ENCODE peak calls at places on chromosomes 11 and 22, in six cellular contexts. R, M, A, V, B and Y are unnamed samples.

GRCh38 chr11:132187814-132188213 is 817.4 kb downstream of the NTM start:
- DNase-seq in R (peak; percentile 75), M (no peak), A (peak; percentile 2), V (no peak), B (no peak), Y (peak; percentile 9)

GRCh38 chr11:59214141-59214893 is 1.6 kb upstream of the MPEG1 start:
- DNase-seq in R (no peak), M (no peak), A (no peak), V (no peak), B (no peak), Y (no peak)

GRCh38 chr11:68658097-68658496 is 26.2 kb upstream of the GAL start:
- DNase-seq in R (no peak), M (no peak), A (peak; percentile 32), V (no peak), B (no peak), Y (no peak)

GRCh38 chr11:44565746-44566558 is 489 bp downstream of the CD82 start:
- DNase-seq in R (no peak), M (no peak), A (no peak), V (no peak), B (no peak), Y (no peak)

GRCh38 chr11:69464621-69464960 is 16.9 kb upstream of the LINC01488 start:
- DNase-seq in R (no peak), M (no peak), A (no peak), V (no peak), B (no peak), Y (no peak)

GRCh38 chr22:41576877-41577276 is 12.8 kb downstream of the PMM1 start:
- DNase-seq in R (peak; percentile 52), M (peak; percentile 46), A (peak; percentile 48), V (peak; percentile 63), B (no peak), Y (no peak)

GRCh38 chr11:121194731-121195596 is 93.9 kb downstream of the TECTA start:
- DNase-seq in R (peak; percentile 64), M (no peak), A (peak; percentile 77), V (peak; percentile 29), B (peak; percentile 61), Y (no peak)

GRCh38 chr11:6326303-6326702 is 6.0 kb upstream of the CAVIN3 start:
- DNase-seq in R (no peak), M (no peak), A (no peak), V (no peak), B (no peak), Y (no peak)

GRCh38 chr11:36372101-36372767 is 76.1 kb downstream of the PRR5L start:
- DNase-seq in R (peak; percentile 81), M (peak; percentile 21), A (peak; percentile 96), V (peak; percentile 20), B (no peak), Y (no peak)

GRCh38 chr11:64536396-64536935 is 54.6 kb upstream of the SLC22A12 start:
- DNase-seq in R (peak; percentile 15), M (no peak), A (no peak), V (no peak), B (no peak), Y (peak; percentile 7)

GRCh38 chr11:96906521-96906920 is 516.7 kb downstream of the JRKL start:
- DNase-seq in R (no peak), M (no peak), A (no peak), V (no peak), B (no peak), Y (no peak)

GRCh38 chr11:33935466-33935865 is 43.6 kb upstream of the LMO2 start:
- DNase-seq in R (no peak), M (no peak), A (no peak), V (no peak), B (no peak), Y (no peak)

GRCh38 chr22:35620624-35621245 is 3.6 kb upstream of the MB start:
- DNase-seq in R (peak; percentile 36), M (no peak), A (peak; percentile 19), V (no peak), B (no peak), Y (no peak)

GRCh38 chr11:11979487-11980117 is 28.8 kb downstream of the DKK3 start:
- DNase-seq in R (peak; percentile 81), M (no peak), A (peak; percentile 67), V (peak; percentile 38), B (no peak), Y (peak; percentile 68)

GRCh38 chr11:84390441-84391078 is 1104.4 kb upstream of the CCDC90B start:
- DNase-seq in R (no peak), M (no peak), A (no peak), V (peak; percentile 13), B (no peak), Y (no peak)

DNA sequence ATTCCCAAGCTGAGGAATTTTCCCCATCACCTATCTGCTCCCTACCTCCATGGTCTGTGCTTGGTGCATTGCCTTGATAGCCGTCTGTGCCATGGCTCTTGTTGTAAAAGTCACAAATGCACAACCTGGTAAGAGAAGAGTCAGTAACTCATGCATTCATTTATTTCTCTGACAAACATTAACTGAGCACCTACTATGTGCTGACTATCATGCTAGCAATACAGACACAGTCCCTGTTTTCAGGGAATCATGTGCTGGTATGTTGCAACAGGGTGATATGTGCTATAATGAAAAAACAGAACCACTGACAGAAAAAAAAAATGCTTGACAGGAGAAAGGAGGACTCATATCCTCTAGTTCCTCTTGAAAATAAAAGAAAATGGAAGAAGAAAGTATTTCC is 34.5 kb upstream of the RAPSN start:
- DNase-seq in R (no peak), M (no peak), A (no peak), V (no peak), B (no peak), Y (no peak)
- H3K27me3 ChIP-seq in R (no peaks in the 10 kb centered on the region), M (no peaks in the 10 kb centered on the region), A (no peaks in the 10 kb centered on the region), V (no peaks in the 10 kb centered on the region), B (no peaks in the 10 kb centered on the region), Y (no peaks in the 10 kb centered on the region)

GRCh38 chr11:78460468-78460867 is 42.8 kb upstream of the GAB2 start:
- DNase-seq in R (peak; percentile 71), M (no peak), A (peak; percentile 1), V (no peak), B (no peak), Y (no peak)
- H3K4me3 ChIP-seq in R (no peak overlapping the region), M (no peak overlapping the region), A (no peak overlapping the region), V (no peak overlapping the region), B (no peak overlapping the region), Y (no peak overlapping the region)

GRCh38 chr11:15208570-15209222 is 94.0 kb downstream of the INSC start:
- DNase-seq in R (peak; percentile 53), M (peak; percentile 64), A (peak; percentile 73), V (peak; percentile 41), B (peak; percentile 72), Y (no peak)
- TF ChIP-seq CTCF in R (peak; percentile 95), M (peak; percentile 95), A (peak; percentile 87), V (peak; percentile 84), B (peak; percentile 84), Y (peak; percentile 90)

DNA sequence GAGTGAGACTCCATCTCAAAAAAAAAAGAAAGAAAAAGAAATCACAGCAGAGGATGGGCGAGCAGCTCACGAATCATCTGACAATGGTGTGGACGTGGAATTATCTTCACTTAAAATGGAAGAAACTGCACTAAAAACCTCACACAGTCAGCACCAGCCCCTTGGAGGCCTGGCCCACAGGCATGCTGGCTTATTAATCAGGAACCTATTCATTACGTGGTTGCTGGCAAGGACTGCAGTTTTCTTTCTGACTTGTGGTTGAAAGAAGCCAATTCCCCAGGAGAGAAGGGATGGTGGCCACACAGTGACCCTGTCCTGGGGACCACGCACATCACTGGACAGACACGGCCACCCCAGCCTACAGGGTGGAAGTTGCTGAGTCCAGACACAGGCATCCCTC is 401.1 kb downstream of the CTTN start:
- DNase-seq in R (peak; percentile 63), M (no peak), A (peak; percentile 17), V (no peak), B (no peak), Y (no peak)
- H3K27me3 ChIP-seq in R (no peaks in the 10 kb centered on the region), M (peaks cover 6% of the 10 kb centered on the region), A (no peaks in the 10 kb centered on the region), V (no peaks in the 10 kb centered on the region), B (no peaks in the 10 kb centered on the region), Y (no peaks in the 10 kb centered on the region)

GRCh38 chr11:91851908-91852307 is 372.7 kb upstream of the FAT3 start:
- DNase-seq in R (no peak), M (no peak), A (no peak), V (no peak), B (no peak), Y (no peak)

GRCh38 chr11:91850533-91851305 is 373.9 kb upstream of the FAT3 start:
- DNase-seq in R (no peak), M (no peak), A (no peak), V (no peak), B (no peak), Y (no peak)

GRCh38 chr11:91846002-91846401 is 378.6 kb upstream of the FAT3 start:
- DNase-seq in R (no peak), M (no peak), A (no peak), V (no peak), B (no peak), Y (no peak)

DNA sequence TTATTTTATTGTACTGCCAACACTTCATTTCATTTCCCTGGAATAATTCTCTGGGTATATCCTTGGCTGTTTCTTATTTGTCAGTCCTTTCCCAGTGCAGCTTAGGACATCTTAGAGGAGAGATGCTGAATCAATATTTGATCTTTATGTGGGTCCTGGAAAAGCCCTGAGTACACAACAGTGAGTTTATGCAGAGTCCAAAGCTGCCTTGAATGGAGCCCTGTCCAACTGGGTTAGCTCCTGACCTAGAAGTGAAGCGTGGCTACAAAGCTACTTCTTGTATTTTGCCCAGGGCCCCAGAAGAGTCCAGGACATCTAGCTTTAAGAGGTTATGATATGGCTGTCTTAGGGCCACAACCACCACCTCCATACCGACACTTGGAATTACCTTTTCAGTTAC is 378.0 kb upstream of the FAT3 start:
- DNase-seq in R (no peak), M (no peak), A (no peak), V (no peak), B (no peak), Y (no peak)
- H3K4me3 ChIP-seq in R (no peak overlapping the region), M (no peak overlapping the region), A (no peak overlapping the region), V (no peak overlapping the region), B (no peak overlapping the region), Y (no peak overlapping the region)